ENCODE peak calls at places on chromosomes 7 and 10, in six cellular contexts. One of them, this sample, is unnamed.

GRCh38 chr10:127033569-127034175 is 128.4 kb downstream of the DOCK1 start:
- DNase-seq in effector memory CD4-positive, alpha-beta T cell: no peak
- DNase-seq in NCI-H2171 treated with DMSO at 0.1 percent for 48 hours: no peak
- DNase-seq in thoracic aorta: no peak
- DNase-seq in kidney epithelial cell: no peak
- DNase-seq in T-helper 1 cell: no peak
- DNase-seq in this sample: no peak

GRCh38 chr10:34524369-34525091 is 290.6 kb downstream of the PARD3 start:
- DNase-seq in effector memory CD4-positive, alpha-beta T cell: no peak
- DNase-seq in NCI-H2171 treated with DMSO at 0.1 percent for 48 hours: no peak
- DNase-seq in thoracic aorta: no peak
- DNase-seq in kidney epithelial cell: no peak
- DNase-seq in T-helper 1 cell: no peak
- DNase-seq in this sample: no peak

GRCh38 chr10:92839191-92840085 is 8.9 kb upstream of the EXOC6 start:
- DNase-seq in effector memory CD4-positive, alpha-beta T cell: no peak
- DNase-seq in NCI-H2171 treated with DMSO at 0.1 percent for 48 hours: peak
- DNase-seq in thoracic aorta: no peak
- DNase-seq in kidney epithelial cell: no peak
- DNase-seq in T-helper 1 cell: no peak
- DNase-seq in this sample: peak

GRCh38 chr7:149067869-149068268 is 22.6 kb downstream of the ZNF786 start:
- DNase-seq in effector memory CD4-positive, alpha-beta T cell: no peak
- DNase-seq in NCI-H2171 treated with DMSO at 0.1 percent for 48 hours: no peak
- DNase-seq in thoracic aorta: no peak
- DNase-seq in kidney epithelial cell: no peak
- DNase-seq in T-helper 1 cell: no peak
- DNase-seq in this sample: peak

GRCh38 chr7:102029616-102030015 is 212.2 kb downstream of the CUX1 start:
- DNase-seq in effector memory CD4-positive, alpha-beta T cell: no peak
- DNase-seq in NCI-H2171 treated with DMSO at 0.1 percent for 48 hours: no peak
- DNase-seq in thoracic aorta: no peak
- DNase-seq in kidney epithelial cell: no peak
- DNase-seq in T-helper 1 cell: no peak
- DNase-seq in this sample: no peak

GRCh38 chr10:130454543-130455000 is 318.4 kb downstream of the GLRX3 start:
- DNase-seq in effector memory CD4-positive, alpha-beta T cell: no peak
- DNase-seq in NCI-H2171 treated with DMSO at 0.1 percent for 48 hours: no peak
- DNase-seq in thoracic aorta: no peak
- DNase-seq in kidney epithelial cell: no peak
- DNase-seq in T-helper 1 cell: no peak
- DNase-seq in this sample: no peak

GRCh38 chr7:128884561-128885369 is 22.1 kb downstream of the ATP6V1F start:
- DNase-seq in effector memory CD4-positive, alpha-beta T cell: no peak
- DNase-seq in NCI-H2171 treated with DMSO at 0.1 percent for 48 hours: no peak
- DNase-seq in thoracic aorta: no peak
- DNase-seq in kidney epithelial cell: no peak
- DNase-seq in T-helper 1 cell: no peak
- DNase-seq in this sample: peak

GRCh38 chr7:34396437-34397064 is 261.5 kb upstream of the NPSR1 start:
- DNase-seq in effector memory CD4-positive, alpha-beta T cell: no peak
- DNase-seq in NCI-H2171 treated with DMSO at 0.1 percent for 48 hours: no peak
- DNase-seq in thoracic aorta: no peak
- DNase-seq in kidney epithelial cell: no peak
- DNase-seq in T-helper 1 cell: no peak
- DNase-seq in this sample: no peak

GRCh38 chr10:31018977-31019376 is 12.7 kb downstream of the ZNF438 start:
- DNase-seq in effector memory CD4-positive, alpha-beta T cell: no peak
- DNase-seq in NCI-H2171 treated with DMSO at 0.1 percent for 48 hours: no peak
- DNase-seq in thoracic aorta: no peak
- DNase-seq in kidney epithelial cell: no peak
- DNase-seq in T-helper 1 cell: no peak
- DNase-seq in this sample: no peak

GRCh38 chr7:39816462-39817065 is 133.5 kb upstream of the CDK13 start:
- DNase-seq in effector memory CD4-positive, alpha-beta T cell: no peak
- DNase-seq in NCI-H2171 treated with DMSO at 0.1 percent for 48 hours: no peak
- DNase-seq in thoracic aorta: no peak
- DNase-seq in kidney epithelial cell: no peak
- DNase-seq in T-helper 1 cell: no peak
- DNase-seq in this sample: no peak

GRCh38 chr10:31774291-31774900 is 154.2 kb downstream of the ARHGAP12 start:
- DNase-seq in effector memory CD4-positive, alpha-beta T cell: no peak
- DNase-seq in NCI-H2171 treated with DMSO at 0.1 percent for 48 hours: no peak
- DNase-seq in thoracic aorta: no peak
- DNase-seq in kidney epithelial cell: no peak
- DNase-seq in T-helper 1 cell: no peak
- DNase-seq in this sample: peak

GRCh38 chr10:49325131-49325915 is 26.4 kb downstream of the C10orf71 start:
- DNase-seq in effector memory CD4-positive, alpha-beta T cell: no peak
- DNase-seq in NCI-H2171 treated with DMSO at 0.1 percent for 48 hours: no peak
- DNase-seq in thoracic aorta: no peak
- DNase-seq in kidney epithelial cell: no peak
- DNase-seq in T-helper 1 cell: no peak
- DNase-seq in this sample: no peak

GRCh38 chr7:71984348-71984747 is 427.8 kb downstream of the CALN1 start:
- DNase-seq in effector memory CD4-positive, alpha-beta T cell: no peak
- DNase-seq in NCI-H2171 treated with DMSO at 0.1 percent for 48 hours: no peak
- DNase-seq in thoracic aorta: no peak
- DNase-seq in kidney epithelial cell: no peak
- DNase-seq in T-helper 1 cell: no peak
- DNase-seq in this sample: no peak

GRCh38 chr10:114413398-114413797 is 9.1 kb upstream of the AFAP1L2 start:
- DNase-seq in effector memory CD4-positive, alpha-beta T cell: no peak
- DNase-seq in NCI-H2171 treated with DMSO at 0.1 percent for 48 hours: no peak
- DNase-seq in thoracic aorta: peak
- DNase-seq in kidney epithelial cell: peak
- DNase-seq in T-helper 1 cell: no peak
- DNase-seq in this sample: no peak

GRCh38 chr10:116212756-116213155 is 60.2 kb downstream of the GFRA1 start:
- DNase-seq in effector memory CD4-positive, alpha-beta T cell: no peak
- DNase-seq in NCI-H2171 treated with DMSO at 0.1 percent for 48 hours: no peak
- DNase-seq in thoracic aorta: no peak
- DNase-seq in kidney epithelial cell: no peak
- DNase-seq in T-helper 1 cell: no peak
- DNase-seq in this sample: no peak

GRCh38 chr10:127418536-127419168 is 130.5 kb upstream of the NPS start:
- DNase-seq in effector memory CD4-positive, alpha-beta T cell: no peak
- DNase-seq in NCI-H2171 treated with DMSO at 0.1 percent for 48 hours: no peak
- DNase-seq in thoracic aorta: no peak
- DNase-seq in kidney epithelial cell: no peak
- DNase-seq in T-helper 1 cell: no peak
- DNase-seq in this sample: no peak

GRCh38 chr7:25179325-25179724 is 49.0 kb downstream of the NPVF start:
- DNase-seq in effector memory CD4-positive, alpha-beta T cell: no peak
- DNase-seq in NCI-H2171 treated with DMSO at 0.1 percent for 48 hours: no peak
- DNase-seq in thoracic aorta: no peak
- DNase-seq in kidney epithelial cell: no peak
- DNase-seq in T-helper 1 cell: no peak
- DNase-seq in this sample: no peak

GRCh38 chr7:116259821-116260440 is 49.6 kb downstream of the TES start:
- DNase-seq in effector memory CD4-positive, alpha-beta T cell: no peak
- DNase-seq in NCI-H2171 treated with DMSO at 0.1 percent for 48 hours: no peak
- DNase-seq in thoracic aorta: no peak
- DNase-seq in kidney epithelial cell: peak
- DNase-seq in T-helper 1 cell: no peak
- DNase-seq in this sample: no peak

GRCh38 chr10:124498071-124498470 is 36.4 kb downstream of the LHPP start:
- DNase-seq in effector memory CD4-positive, alpha-beta T cell: no peak
- DNase-seq in NCI-H2171 treated with DMSO at 0.1 percent for 48 hours: no peak
- DNase-seq in thoracic aorta: no peak
- DNase-seq in kidney epithelial cell: peak
- DNase-seq in T-helper 1 cell: no peak
- DNase-seq in this sample: no peak

GRCh38 chr7:140364819-140365218 is 33.5 kb downstream of the SLC37A3 start:
- DNase-seq in effector memory CD4-positive, alpha-beta T cell: no peak
- DNase-seq in NCI-H2171 treated with DMSO at 0.1 percent for 48 hours: peak
- DNase-seq in thoracic aorta: no peak
- DNase-seq in kidney epithelial cell: no peak
- DNase-seq in T-helper 1 cell: no peak
- DNase-seq in this sample: no peak

GRCh38 chr10:10826125-10826524 is 191.5 kb upstream of the CELF2 start:
- DNase-seq in effector memory CD4-positive, alpha-beta T cell: no peak
- DNase-seq in NCI-H2171 treated with DMSO at 0.1 percent for 48 hours: no peak
- DNase-seq in thoracic aorta: no peak
- DNase-seq in kidney epithelial cell: peak
- DNase-seq in T-helper 1 cell: no peak
- DNase-seq in this sample: no peak

This sample was measured in H7.